ENCODE peak calls at places on chromosomes 4 and X, in ten cellular contexts. U is sigmoid colon, W is HFF-Myc, M is MM.1S, A is right lobe of liver, R is hepatocyte, N is epithelial cell of esophagus, P is nephron progenitor cell, K is AG09309, F is HFFc6. J is an unnamed sample.
A peak's percentile ranks its signal among the peaks of the same experiment; 100 is the strongest.

GRCh38 chrX:151359931-151360871 is 36.8 kb upstream of the VMA21 start:
- DNase-seq in K (no peak), A (no peak), M (peak; percentile 39), P (peak; percentile 68), U (no peak), R (peak; percentile 40), W (no peak), F (no peak), N (peak; percentile 15), J (peak; percentile 13)

GRCh38 chrX:86348669-86349068 is 200.4 kb downstream of the DACH2 start:
- DNase-seq in P (no peak), K (no peak), M (no peak), N (no peak), U (no peak), F (no peak), R (no peak), A (no peak), W (no peak), J (no peak)

GRCh38 chrX:150365051-150365952 is 2.2 kb downstream of the MAMLD1 start:
- DNase-seq in N (peak; percentile 42), K (no peak), W (no peak), R (peak; percentile 79), A (peak; percentile 83), F (no peak), M (peak; percentile 46), P (peak; percentile 74), U (peak; percentile 87), J (peak; percentile 33)

GRCh38 chr4:3365871-3366842 is 73.3 kb downstream of the RGS12 start:
- DNase-seq in K (no peak), U (peak; percentile 57), F (no peak), P (no peak), N (no peak), A (no peak), R (no peak), W (no peak), M (no peak), J (no peak)

GRCh38 chrX:17397074-17397473 is 22.1 kb downstream of the NHS start:
- DNase-seq in F (no peak), P (no peak), U (no peak), N (peak; percentile 67), W (no peak), K (no peak), M (no peak), A (no peak), R (no peak), J (no peak)

GRCh38 chr4:54959656-54960055 is 165.7 kb downstream of the KDR start:
- DNase-seq in K (peak; percentile 85), R (no peak), F (peak; percentile 83), W (peak; percentile 9), U (no peak), A (no peak), M (no peak), P (no peak), N (no peak), J (no peak)

GRCh38 chr4:98094118-98094517 is 49.2 kb downstream of the STPG2 start:
- DNase-seq in F (no peak), A (no peak), M (no peak), P (no peak), U (no peak), W (no peak), R (peak; percentile 45), K (no peak), N (peak; percentile 74), J (no peak)

GRCh38 chrX:22795680-22796079 is 204.1 kb upstream of the DDX53 start:
- DNase-seq in K (no peak), R (no peak), N (peak; percentile 75), P (no peak), A (no peak), F (no peak), M (no peak), W (no peak), U (no peak), J (no peak)

GRCh38 chr4:24775209-24775608 is 20.2 kb upstream of the SOD3 start:
- DNase-seq in W (no peak), F (peak; percentile 56), N (no peak), P (no peak), A (no peak), U (no peak), M (no peak), K (no peak), R (no peak), J (no peak)

GRCh38 chr4:107897823-107898222 is 33.5 kb upstream of the CYP2U1 start:
- DNase-seq in A (no peak), M (no peak), N (peak; percentile 19), W (no peak), K (no peak), R (no peak), P (no peak), U (no peak), F (no peak), J (no peak)

DNA sequence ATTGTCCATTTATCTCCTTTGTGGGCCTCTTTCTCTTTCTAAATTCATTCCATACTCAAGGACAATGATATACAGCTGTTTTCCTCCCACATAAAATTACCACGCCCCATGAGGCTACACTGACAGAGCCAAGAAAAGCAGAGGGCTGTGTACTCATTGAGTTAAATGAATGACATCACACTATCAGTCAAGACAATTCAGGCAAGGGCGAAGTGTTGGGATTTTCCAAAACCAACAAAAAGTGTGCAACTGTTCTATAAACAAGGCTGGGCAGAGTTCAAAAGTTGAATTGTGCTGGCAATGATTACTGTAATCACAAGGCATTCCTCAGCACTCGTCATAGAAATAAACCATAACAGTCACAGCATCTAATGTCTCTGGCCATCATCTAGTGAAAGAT is 799.6 kb upstream of the DIAPH2 start:
- DNase-seq in N (peak; percentile 42), A (no peak), F (no peak), P (no peak), U (peak; percentile 36), R (peak; percentile 42), M (no peak), W (no peak), K (no peak), J (no peak)
- TF ChIP-seq CTCF in N (no peak), A (no peak), F (no peak), P (no peak), U (no peak), R (no peak), M (no peak), W (no peak), K (no peak), J (no peak)

DNA sequence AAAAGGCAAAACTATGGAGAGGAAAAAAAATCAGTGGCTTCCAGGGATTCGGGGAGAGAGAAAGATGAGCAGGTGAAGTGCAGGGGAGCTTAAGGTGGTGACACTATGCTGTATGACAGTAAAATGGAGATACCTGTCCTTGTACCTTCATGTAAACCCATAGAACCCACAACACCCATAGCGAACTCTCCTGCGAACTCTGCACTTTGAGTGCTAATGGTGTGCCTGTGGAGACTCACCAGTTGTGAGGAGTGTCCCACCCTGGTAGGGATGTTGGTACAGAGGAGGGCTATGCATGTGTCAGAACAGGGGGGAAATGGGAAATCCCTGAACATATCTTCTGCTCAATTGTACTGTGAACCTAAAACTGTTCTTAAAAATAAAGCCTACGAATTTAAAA is 42.8 kb downstream of the HMX1 start:
- DNase-seq in R (no peak), K (no peak), P (no peak), N (no peak), M (no peak), F (no peak), A (no peak), W (no peak), U (no peak), J (no peak)
- TF ChIP-seq CTCF in R (no peak), K (no peak), P (no peak), N (no peak), M (no peak), F (no peak), A (no peak), W (no peak), U (no peak), J (no peak)

DNA sequence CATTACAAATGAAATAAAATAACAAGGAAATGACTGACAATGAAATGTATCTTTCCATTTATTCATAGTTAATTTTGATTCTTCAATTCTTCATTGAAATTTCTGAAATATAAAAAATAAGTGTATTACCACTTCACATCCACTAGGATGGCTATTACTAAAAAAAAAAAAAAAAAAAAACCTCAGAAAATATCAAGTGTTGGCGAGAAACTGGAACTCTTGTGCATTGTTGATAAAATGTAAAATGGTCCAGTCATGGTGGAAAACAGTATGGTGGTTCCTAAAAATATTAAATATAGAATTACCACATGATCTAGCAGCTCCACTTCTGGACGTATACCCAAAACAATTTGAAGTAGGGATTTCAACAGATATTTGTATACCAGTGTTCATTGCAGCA is 22.9 kb downstream of the PGAM4 start:
- DNase-seq in A (no peak), N (no peak), P (no peak), M (no peak), F (no peak), K (no peak), W (no peak), R (no peak), U (no peak), J (no peak)
- TF ChIP-seq CTCF in A (no peak), N (no peak), P (no peak), M (no peak), F (peak; percentile 40), K (no peak), W (no peak), R (no peak), U (no peak), J (no peak)

GRCh38 chr4:186727977-186728519 is 4.4 kb upstream of the FAT1 start:
- DNase-seq in P (peak; percentile 29), K (no peak), F (no peak), N (peak; percentile 77), U (no peak), W (no peak), A (no peak), M (no peak), R (peak; percentile 35), J (no peak)
- TF ChIP-seq CTCF in P (no peak), K (no peak), F (peak; percentile 20), N (no peak), U (no peak), W (no peak), A (peak; percentile 15), M (no peak), R (peak; percentile 29), J (no peak)

GRCh38 chr4:106795326-106795725 is 240.8 kb downstream of the DKK2 start:
- DNase-seq in U (no peak), A (no peak), K (no peak), P (no peak), N (no peak), R (no peak), W (no peak), F (no peak), M (no peak), J (no peak)
- TF ChIP-seq CTCF in U (no peak), A (no peak), K (no peak), P (no peak), N (no peak), R (no peak), W (no peak), F (no peak), M (no peak), J (no peak)

DNA sequence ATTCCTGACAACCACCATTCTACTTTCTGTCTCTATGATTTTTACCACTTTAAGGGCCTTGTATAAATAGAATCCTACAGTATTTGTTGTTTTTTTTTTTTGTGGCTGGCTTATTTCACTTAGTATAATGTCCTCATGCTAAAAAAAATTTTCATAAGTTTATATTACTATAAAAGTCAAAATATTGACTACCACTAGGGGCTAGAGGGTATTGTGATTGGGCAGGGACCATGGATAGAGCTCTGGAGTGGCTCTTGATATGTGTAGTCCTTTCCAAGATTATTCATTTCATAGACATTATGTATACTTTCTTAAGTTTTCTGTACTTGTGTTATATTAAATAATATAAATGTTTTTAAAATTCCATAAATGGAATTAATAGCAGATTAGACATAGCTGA is 34.6 kb downstream of the MYOZ2 start:
- DNase-seq in R (no peak), N (no peak), A (no peak), P (no peak), F (no peak), K (no peak), M (no peak), W (no peak), U (no peak), J (no peak)
- TF ChIP-seq CTCF in R (no peak), N (no peak), A (no peak), P (no peak), F (peak; percentile 44), K (no peak), M (no peak), W (no peak), U (no peak), J (no peak)